ENCODE peak calls at places on chromosomes 16 and 17, in eight cellular contexts. N, J, H, Y, S, A, R and E are unnamed samples.

GRCh38 chr17:19664136-19664820 is 15.7 kb downstream of the ALDH3A2 start:
- DNase-seq in A (no peak), N (no peak), H (no peak), J (no peak), Y (no peak), R (no peak), S (no peak), E (no peak)

GRCh38 chr16:81478876-81479496 is 34.4 kb downstream of the CMIP start:
- DNase-seq in R (no peak), S (no peak), A (no peak), J (no peak), Y (no peak), H (no peak), N (no peak), E (no peak)

GRCh38 chr16:70252355-70252988 is 732 bp upstream of the EXOSC6 start:
- DNase-seq in H (no peak), R (no peak), Y (no peak), N (peak; percentile 30), J (peak; percentile 41), A (no peak), S (peak; percentile 68), E (peak; percentile 63)

GRCh38 chr16:2860826-2861567 is 3.0 kb upstream of the PRSS22 start:
- DNase-seq in A (no peak), Y (no peak), J (peak; percentile 53), H (no peak), S (no peak), R (no peak), N (no peak), E (no peak)

GRCh38 chr16:1899641-1900451 is 18.4 kb downstream of the HS3ST6 start:
- DNase-seq in H (no peak), N (no peak), J (no peak), Y (no peak), A (no peak), R (no peak), S (no peak), E (no peak)

GRCh38 chr16:12155235-12155634 is 178.7 kb downstream of the SNX29 start:
- DNase-seq in J (no peak), Y (no peak), N (no peak), R (no peak), S (no peak), H (no peak), A (no peak), E (no peak)

GRCh38 chr16:85902366-85903155 is 3.6 kb downstream of the IRF8 start:
- DNase-seq in S (no peak), Y (no peak), J (peak; percentile 22), R (no peak), A (no peak), N (no peak), H (no peak), E (no peak)

GRCh38 chr16:64150193-64150592 is 971.7 kb downstream of the CDH11 start:
- DNase-seq in R (no peak), S (no peak), H (no peak), J (no peak), Y (no peak), N (no peak), A (no peak), E (no peak)

GRCh38 chr17:65489413-65490170 is 71.9 kb downstream of the AXIN2 start:
- DNase-seq in J (no peak), H (no peak), Y (no peak), S (no peak), A (no peak), N (no peak), R (no peak), E (no peak)

GRCh38 chr16:14069818-14070217 is 1.3 kb upstream of the MRTFB start:
- DNase-seq in J (no peak), Y (no peak), H (no peak), N (no peak), A (no peak), S (no peak), R (no peak), E (no peak)

GRCh38 chr16:85988723-85989313 is 89.9 kb downstream of the IRF8 start:
- DNase-seq in N (no peak), H (no peak), J (no peak), A (no peak), Y (no peak), R (no peak), S (no peak), E (no peak)

GRCh38 chr16:11312718-11313492 is 31.8 kb upstream of the PRM1 start:
- DNase-seq in Y (no peak), A (no peak), H (peak; percentile 65), J (no peak), N (peak; percentile 45), R (no peak), S (no peak), E (peak; percentile 82)

GRCh38 chr16:6573577-6573976 is 759.1 kb upstream of the RBFOX1 start:
- DNase-seq in S (peak; percentile 22), J (peak; percentile 68), Y (no peak), R (peak; percentile 30), N (no peak), A (peak; percentile 49), H (no peak), E (peak; percentile 30)

GRCh38 chr17:4394208-4395110 is 28.0 kb upstream of the UBE2G1 start:
- DNase-seq in A (no peak), S (no peak), J (no peak), H (no peak), N (no peak), R (no peak), Y (no peak), E (no peak)

GRCh38 chr16:84111481-84111880 is 5.3 kb downstream of the MBTPS1 start:
- DNase-seq in H (no peak), N (no peak), R (no peak), A (no peak), Y (no peak), S (no peak), J (no peak), E (no peak)

GRCh38 chr17:7922499-7923289 is 6.6 kb upstream of the RNF227 start:
- DNase-seq in S (no peak), R (peak; percentile 80), Y (peak; percentile 28), H (peak; percentile 90), A (peak; percentile 58), N (no peak), J (peak; percentile 88), E (peak; percentile 76)

GRCh38 chr16:75559564-75560372 is 3.7 kb upstream of the TMEM231 start:
- DNase-seq in A (no peak), N (no peak), J (peak; percentile 31), R (no peak), Y (no peak), H (no peak), S (peak; percentile 11), E (no peak)

GRCh38 chr17:82320956-82321927 is 3.8 kb upstream of the CD7 start:
- DNase-seq in R (no peak), S (peak; percentile 78), A (no peak), N (peak; percentile 66), H (no peak), J (peak; percentile 68), Y (peak; percentile 55), E (no peak)

GRCh38 chr17:62597920-62598319 is 29.6 kb upstream of the MRC2 start:
- DNase-seq in J (no peak), N (no peak), A (no peak), R (no peak), S (no peak), H (peak; percentile 50), Y (no peak), E (no peak)

GRCh38 chr17:81702934-81703746 is at the start of gene MRPL12:
- DNase-seq in S (peak; percentile 94), Y (peak; percentile 63), R (peak; percentile 82), A (peak; percentile 90), N (peak; percentile 96), H (peak; percentile 92), J (peak; percentile 93), E (peak; percentile 93)

GRCh38 chr16:11499295-11500089 is 87.2 kb downstream of the LITAF start:
- DNase-seq in S (no peak), N (peak; percentile 43), Y (no peak), R (no peak), A (no peak), H (no peak), J (no peak), E (no peak)

GRCh38 chr17:72977768-72978417 is 114.6 kb downstream of the SLC39A11 start:
- DNase-seq in R (no peak), J (no peak), H (no peak), A (no peak), N (no peak), Y (no peak), S (no peak), E (no peak)

GRCh38 chr17:80968602-80969029 is 23.0 kb upstream of the CHMP6 start:
- DNase-seq in H (peak; percentile 69), J (no peak), A (peak; percentile 43), S (no peak), N (no peak), Y (no peak), R (no peak), E (no peak)

GRCh38 chr17:43540821-43541674 is 5.1 kb downstream of the ETV4 start:
- DNase-seq in H (no peak), J (peak; percentile 30), Y (no peak), N (no peak), S (no peak), R (no peak), A (no peak), E (no peak)

GRCh38 chr16:86834451-86835035 is 256.2 kb downstream of the FOXL1 start:
- DNase-seq in R (no peak), Y (no peak), A (no peak), J (peak; percentile 34), S (peak; percentile 49), H (no peak), N (no peak), E (peak; percentile 17)

GRCh38 chr17:2347805-2348685 is 10.7 kb downstream of the SGSM2 start:
- DNase-seq in J (peak; percentile 47), N (peak; percentile 47), R (no peak), S (peak; percentile 65), A (no peak), Y (no peak), H (no peak), E (peak; percentile 96)

GRCh38 chr16:85104821-85105391 is 7.4 kb downstream of the CIBAR2 start:
- DNase-seq in S (no peak), N (no peak), A (no peak), H (no peak), J (no peak), R (no peak), Y (no peak), E (no peak)

GRCh38 chr16:81432899-81433560 is 11.6 kb upstream of the CMIP start:
- DNase-seq in A (no peak), R (no peak), H (no peak), N (no peak), S (no peak), J (no peak), Y (no peak), E (no peak)

GRCh38 chr17:6487243-6488007 is 43.2 kb downstream of the PIMREG start:
- DNase-seq in H (no peak), J (no peak), Y (no peak), N (no peak), R (no peak), A (no peak), S (no peak), E (no peak)

GRCh38 chr17:41992576-41992975 is 24.7 kb downstream of the DNAJC7 start:
- DNase-seq in H (no peak), R (no peak), J (no peak), S (no peak), Y (no peak), A (peak; percentile 58), N (no peak), E (no peak)

GRCh38 chr17:8192070-8192815 is 2.3 kb upstream of the BORCS6 start:
- DNase-seq in S (peak; percentile 76), J (peak; percentile 64), Y (no peak), A (peak; percentile 89), R (peak; percentile 20), H (peak; percentile 86), N (peak; percentile 97), E (peak; percentile 86)

GRCh38 chr17:82390860-82391435 is 19.4 kb downstream of the UTS2R start:
- DNase-seq in A (no peak), S (no peak), Y (no peak), R (no peak), H (no peak), N (no peak), J (no peak), E (no peak)